ENCODE peak calls at places on chromosomes 2 and 18, in four cellular contexts. G is neuronal stem cell, H is body of pancreas, M is heart right ventricle. R is an unnamed sample.

GRCh38 chr2:234335676-234336228 is 161.1 kb downstream of the ARL4C start:
- DNase-seq in G (no peak), H (peak; percentile 80), M (peak; percentile 67), R (no peak)

GRCh38 chr18:58088723-58089074 is 44.7 kb downstream of the NEDD4L start:
- DNase-seq in G (no peak), H (peak; percentile 89), M (no peak), R (no peak)

GRCh38 chr2:79723830-79724229 is 211.0 kb downstream of the CTNNA2 start:
- DNase-seq in G (no peak), H (peak; percentile 1), M (no peak), R (no peak)

GRCh38 chr18:39529358-39529757 is 1963.8 kb upstream of the CELF4 start:
- DNase-seq in G (no peak), H (no peak), M (no peak), R (no peak)

GRCh38 chr2:225998653-225999052 is 599.1 kb downstream of the NYAP2 start:
- DNase-seq in G (no peak), H (no peak), M (no peak), R (no peak)

GRCh38 chr2:240297553-240298315 is 137.7 kb upstream of the GPC1 start:
- DNase-seq in G (no peak), H (no peak), M (no peak), R (no peak)

GRCh38 chr2:215314896-215315295 is 3.0 kb downstream of the ATIC start:
- DNase-seq in G (no peak), H (no peak), M (no peak), R (no peak)

GRCh38 chr18:31490387-31490786 is 7.6 kb upstream of the DSG2 start:
- DNase-seq in G (no peak), H (no peak), M (no peak), R (peak; percentile 86)

GRCh38 chr18:7927119-7927518 is 360.0 kb downstream of the PTPRM start:
- DNase-seq in G (no peak), H (no peak), M (no peak), R (no peak)

GRCh38 chr2:59583173-59583765 is 970.2 kb downstream of the BCL11A start:
- DNase-seq in G (no peak), H (no peak), M (no peak), R (no peak)

GRCh38 chr2:67145851-67146250 is 251.3 kb upstream of the ETAA1 start:
- DNase-seq in G (no peak), H (no peak), M (no peak), R (no peak)

GRCh38 chr2:63993871-63994270 is 25.4 kb downstream of the VPS54 start:
- DNase-seq in G (no peak), H (no peak), M (no peak), R (no peak)

GRCh38 chr2:86675611-86676015 is 44.5 kb upstream of the RMND5A start:
- DNase-seq in G (no peak), H (peak; percentile 72), M (no peak), R (peak; percentile 85)

GRCh38 chr2:220687231-220687843 is 884.8 kb downstream of the EPHA4 start:
- DNase-seq in G (peak; percentile 42), H (peak; percentile 66), M (peak; percentile 50), R (peak; percentile 33)

GRCh38 chr2:216139884-216140283 is 30.7 kb downstream of the XRCC5 start:
- DNase-seq in G (no peak), H (peak; percentile 51), M (no peak), R (peak; percentile 25)

GRCh38 chr18:3209859-3210569 is 9.8 kb downstream of the MYOM1 start:
- DNase-seq in G (no peak), H (no peak), M (no peak), R (no peak)
- H3K4me1 ChIP-seq in G (peaks cover 3% of the 10 kb centered on the region), H (peaks cover 60% of the 10 kb centered on the region), M (peaks cover 3% of the 10 kb centered on the region), R (no peaks in the 10 kb centered on the region)

GRCh38 chr18:60555629-60556028 is 183.1 kb upstream of the MC4R start:
- DNase-seq in G (no peak), H (no peak), M (no peak), R (peak; percentile 55)
- H3K27ac ChIP-seq in G (no peak overlapping the region), H (no peak overlapping the region), M (no peak overlapping the region), R (no peak overlapping the region)

DNA sequence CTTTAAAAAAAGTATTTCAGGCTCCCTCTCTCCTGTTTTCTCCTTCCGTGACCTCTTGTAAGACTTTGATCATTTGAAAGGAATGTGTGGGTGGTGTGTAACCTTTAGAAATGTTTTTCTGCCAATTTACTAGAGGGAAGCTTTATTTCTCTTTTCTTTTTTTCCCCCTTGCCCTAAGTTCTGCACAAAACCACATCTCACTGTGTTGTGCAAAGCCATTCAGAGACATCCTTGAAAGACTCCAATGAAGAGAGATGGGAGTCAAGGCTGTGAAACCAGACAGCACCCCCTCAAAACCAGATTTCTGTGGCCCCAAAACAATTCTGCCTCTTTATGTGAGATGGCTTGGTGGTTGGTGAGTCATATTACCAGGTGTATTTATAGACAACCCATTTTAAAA is 184.6 kb upstream of the ERBB4 start:
- DNase-seq in G (no peak), H (no peak), M (no peak), R (no peak)
- H3K4me3 ChIP-seq in G (no peak overlapping the region), H (no peak overlapping the region), M (no peak overlapping the region), R (no peak overlapping the region)

DNA sequence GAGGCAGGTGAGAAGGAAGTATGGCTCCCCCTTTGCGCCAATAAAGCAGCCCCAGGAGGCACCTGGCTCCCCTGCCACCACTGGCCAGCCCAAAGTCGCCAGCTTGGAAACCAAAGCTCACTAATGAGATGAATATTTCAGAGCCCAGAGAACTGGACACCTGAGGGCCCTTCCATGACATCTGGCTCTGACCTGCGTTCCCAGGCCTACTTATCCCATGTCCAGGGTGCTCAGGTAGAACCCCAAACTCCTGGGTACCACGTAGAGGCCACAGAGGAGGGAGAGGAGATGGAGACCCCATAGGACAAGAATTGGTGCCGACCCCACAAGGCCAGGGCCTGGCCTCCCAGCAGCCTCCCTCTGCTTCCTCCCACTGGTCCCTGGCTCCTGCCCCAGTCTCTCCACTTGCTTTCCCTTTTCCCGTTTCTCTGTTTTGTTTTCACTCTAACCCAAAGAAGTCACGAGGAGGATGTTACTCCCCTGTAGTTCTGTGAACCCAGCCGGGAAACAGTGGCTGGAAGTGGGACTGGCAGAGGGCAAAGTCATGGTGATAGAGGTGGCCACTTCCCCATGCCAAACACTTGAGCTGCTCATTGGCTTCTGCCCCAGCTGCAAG is 877 bp downstream of the TMBIM1 start:
- DNase-seq in G (no peak), H (peak; percentile 63), M (no peak), R (peak; percentile 62)
- H3K4me1 ChIP-seq in G (peaks cover 24% of the 10 kb centered on the region), H (peaks cover 91% of the 10 kb centered on the region), M (peaks cover 18% of the 10 kb centered on the region), R (peaks cover 22% of the 10 kb centered on the region)

R was measured in small intestine.